ENCODE peak calls at places on chromosomes 4 and X, in nine cellular contexts. B is transverse colon; Y is right cardiac atrium; L is aorta; V is colonic mucosa; C is CD8-positive, alpha-beta memory T cell; H is astrocyte; M is mesendoderm; G is iPS DF 6.9. E is an unnamed sample. For H3K4me1, the result is how much of the 10 kb centered on the place peaks cover.

GRCh38 chr4:7138223-7139166 is 53.8 kb upstream of the SORCS2 start:
- DNase-seq in B (no peak), Y (no peak), L (no peak), V (no peak), C (no peak), H (no peak), M (no peak), G (no peak), E (no peak)

GRCh38 chrX:78747471-78747870 is at the start of gene LPAR4:
- DNase-seq in B (no peak), Y (peak), L (peak), V (no peak), C (no peak), H (peak), M (peak), G (peak), E (peak)

GRCh38 chr4:48483006-48483776 is at the start of gene SLC10A4:
- DNase-seq in B (no peak), Y (no peak), L (no peak), V (no peak), C (no peak), H (no peak), M (peak), G (no peak), E (peak)

GRCh38 chr4:132642196-132642817 is 506.8 kb upstream of the PCDH10 start:
- DNase-seq in B (no peak), Y (no peak), L (no peak), V (no peak), C (no peak), H (peak), M (peak), G (peak), E (peak)

GRCh38 chr4:14853186-14853946 is 148.9 kb upstream of the CPEB2 start:
- DNase-seq in B (no peak), Y (no peak), L (no peak), V (no peak), C (no peak), H (peak), M (peak), G (no peak), E (no peak)

GRCh38 chr4:108852691-108853090 is 89.8 kb upstream of the ETNPPL start:
- DNase-seq in B (no peak), Y (no peak), L (no peak), V (no peak), C (no peak), H (no peak), M (no peak), G (no peak), E (no peak)

GRCh38 chr4:166121897-166122296 is 248.9 kb downstream of the TLL1 start:
- DNase-seq in B (no peak), Y (no peak), L (no peak), V (no peak), C (no peak), H (no peak), M (peak), G (no peak), E (no peak)

GRCh38 chr4:103019319-103020124 is at the start of gene SLC9B1:
- DNase-seq in B (peak), Y (peak), L (peak), V (peak), C (peak), H (peak), M (peak), G (peak), E (peak)

DNA sequence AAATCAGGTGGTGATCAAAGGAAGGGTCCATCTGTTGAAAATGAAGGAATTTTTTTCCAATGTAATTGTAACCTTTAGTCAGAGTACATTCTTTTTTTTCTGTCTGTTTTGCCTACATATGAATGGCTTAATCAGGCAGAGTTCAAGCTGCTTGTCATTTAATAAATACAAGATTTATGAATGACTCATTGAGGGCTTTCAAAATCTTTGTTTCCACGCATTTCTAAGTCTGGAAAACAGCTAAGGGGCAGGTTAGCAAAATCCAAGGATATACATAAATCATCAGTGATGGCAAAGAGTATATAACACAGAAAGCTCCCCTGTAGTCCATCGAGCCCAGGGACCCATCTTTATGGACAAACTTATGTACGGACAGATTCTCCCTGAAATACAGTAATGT is 1.8 kb downstream of the CA5B start:
- DNase-seq in B (no peak), Y (no peak), L (no peak), V (no peak), C (no peak), H (no peak), M (no peak), G (no peak), E (no peak)
- H3K4me1 ChIP-seq in B (under half), Y (under half), L (under half), V (under half), C (under half), H (under half), M (under half), G (under half), E (under half)

DNA sequence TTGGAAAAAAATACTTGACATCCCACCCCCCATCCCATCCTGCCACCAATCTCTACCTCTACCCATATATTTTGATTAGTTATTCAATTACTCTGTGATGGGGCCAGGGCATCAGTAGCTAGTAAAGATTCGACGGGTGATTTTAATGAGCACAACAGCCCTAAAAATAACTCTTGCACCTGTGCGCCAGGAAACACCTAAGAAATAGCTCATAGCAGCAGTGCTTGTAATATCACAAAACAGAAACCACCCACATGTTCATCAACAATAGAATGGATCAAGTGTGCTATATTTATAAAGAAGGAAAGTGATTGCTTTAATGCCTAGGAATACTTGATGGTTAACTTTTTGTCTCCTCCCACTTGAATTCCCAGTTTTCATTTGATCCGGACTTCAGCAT is 225.6 kb upstream of the LCORL start:
- DNase-seq in B (no peak), Y (no peak), L (no peak), V (no peak), C (no peak), H (no peak), M (no peak), G (no peak), E (no peak)
- H3K4me1 ChIP-seq in B (under half), Y (under half), L (under half), V (under half), C (under half), H (under half), M (under half), G (under half), E (under half)

DNA sequence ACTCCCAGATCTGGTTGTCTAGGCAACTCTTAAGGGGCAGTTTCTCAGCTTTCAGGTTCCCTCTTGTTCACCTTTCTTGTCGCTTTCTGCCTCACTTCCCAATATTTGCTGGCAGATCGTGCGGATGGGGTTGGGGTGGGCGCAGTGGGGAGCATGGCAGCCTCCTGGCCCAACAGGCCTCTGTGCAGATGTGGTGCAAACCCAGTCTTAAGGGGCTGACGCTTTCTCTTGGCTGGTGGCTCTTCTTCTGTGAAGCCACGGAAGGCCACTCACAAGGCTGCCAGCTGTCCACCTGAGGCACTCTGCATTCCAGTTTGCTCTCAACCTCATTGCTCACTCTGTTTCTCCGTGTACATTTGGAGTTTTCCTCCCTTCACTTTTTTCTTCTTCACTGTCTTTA is 61.7 kb downstream of the NBDY start:
- DNase-seq in B (peak), Y (no peak), L (no peak), V (peak), C (no peak), H (no peak), M (no peak), G (no peak), E (no peak)
- H3K4me1 ChIP-seq in B (under half), Y (under half), L (under half), V (under half), C (under half), H (under half), M (under half), G (under half), E (under half)

GRCh38 chr4:184349283-184350039 is 124.9 kb downstream of the IRF2 start:
- DNase-seq in B (peak), Y (no peak), L (no peak), V (peak), C (no peak), H (no peak), M (no peak), G (no peak), E (no peak)
- H3K4me1 ChIP-seq in B (under half), Y (under half), L (under half), V (under half), C (under half), H (under half), M (under half), G (under half), E (under half)

GRCh38 chr4:168852387-168852786 is 157.7 kb downstream of the CBR4 start:
- DNase-seq in B (no peak), Y (no peak), L (no peak), V (no peak), C (no peak), H (no peak), M (no peak), G (no peak), E (no peak)

GRCh38 chr4:168848977-168849687 is 160.9 kb downstream of the CBR4 start:
- DNase-seq in B (no peak), Y (no peak), L (no peak), V (no peak), C (no peak), H (peak), M (peak), G (no peak), E (peak)

GRCh38 chr4:168848112-168848511 is 161.9 kb downstream of the CBR4 start:
- DNase-seq in B (no peak), Y (no peak), L (no peak), V (no peak), C (no peak), H (no peak), M (no peak), G (no peak), E (no peak)

GRCh38 chr4:168852933-168853713 is 156.9 kb downstream of the CBR4 start:
- DNase-seq in B (no peak), Y (no peak), L (no peak), V (no peak), C (no peak), H (no peak), M (no peak), G (no peak), E (no peak)

DNA sequence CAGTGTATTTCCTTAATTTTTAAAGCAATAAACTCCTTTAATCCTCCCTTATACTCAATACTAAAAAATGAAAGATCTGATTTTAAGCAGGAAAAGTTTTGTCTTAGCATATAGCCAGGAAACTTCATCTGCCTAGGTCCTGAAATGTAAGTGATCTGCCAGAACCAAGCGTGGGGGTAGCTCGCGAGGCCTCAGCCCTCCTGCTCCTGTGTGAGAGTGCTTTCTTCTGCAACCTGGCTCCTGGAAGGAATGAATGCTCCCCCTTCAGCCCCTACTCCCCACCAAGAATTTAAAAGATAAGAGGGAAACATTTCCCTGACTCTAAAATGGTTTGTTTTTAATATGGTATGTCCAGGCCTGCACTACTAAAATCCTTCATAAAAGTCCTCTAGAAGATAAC is 160.0 kb downstream of the CBR4 start:
- DNase-seq in B (no peak), Y (no peak), L (no peak), V (no peak), C (no peak), H (no peak), M (peak), G (no peak), E (no peak)
- H3K4me1 ChIP-seq in B (under half), Y (under half), L (under half), V (under half), C (under half), H (under half), M (under half), G (under half), E (under half)

GRCh38 chr4:159177265-159178146 is 74.6 kb downstream of the RAPGEF2 start:
- DNase-seq in B (no peak), Y (no peak), L (no peak), V (no peak), C (no peak), H (no peak), M (no peak), G (no peak), E (no peak)
- H3K4me1 ChIP-seq in B (under half), Y (under half), L (under half), V (under half), C (under half), H (under half), M (under half), G (under half), E (under half)

GRCh38 chr4:153532227-153532626 is 66.1 kb downstream of the TMEM131L start:
- DNase-seq in B (no peak), Y (no peak), L (no peak), V (no peak), C (no peak), H (no peak), M (no peak), G (no peak), E (no peak)

GRCh38 chr4:153529646-153530045 is 63.5 kb downstream of the TMEM131L start:
- DNase-seq in B (no peak), Y (no peak), L (no peak), V (no peak), C (no peak), H (no peak), M (no peak), G (no peak), E (no peak)

GRCh38 chr4:153530284-153530995 is 64.3 kb downstream of the TMEM131L start:
- DNase-seq in B (no peak), Y (no peak), L (no peak), V (peak), C (no peak), H (no peak), M (no peak), G (no peak), E (no peak)

GRCh38 chr4:153532636-153533035 is 66.5 kb downstream of the TMEM131L start:
- DNase-seq in B (no peak), Y (no peak), L (no peak), V (no peak), C (no peak), H (no peak), M (no peak), G (no peak), E (no peak)

GRCh38 chr4:153530996-153531375 is 64.8 kb downstream of the TMEM131L start:
- DNase-seq in B (no peak), Y (no peak), L (no peak), V (no peak), C (no peak), H (no peak), M (no peak), G (no peak), E (no peak)
- H3K4me1 ChIP-seq in B (under half), Y (under half), L (under half), V (under half), C (half or more), H (under half), M (under half), G (under half), E (under half)

GRCh38 chr4:98522062-98522461 is 136.3 kb downstream of the TSPAN5 start:
- DNase-seq in B (no peak), Y (no peak), L (no peak), V (no peak), C (no peak), H (no peak), M (no peak), G (no peak), E (no peak)

GRCh38 chr4:98519268-98519993 is 139.0 kb downstream of the TSPAN5 start:
- DNase-seq in B (no peak), Y (no peak), L (no peak), V (no peak), C (no peak), H (peak), M (no peak), G (no peak), E (no peak)

GRCh38 chr4:98518555-98519267 is 139.7 kb downstream of the TSPAN5 start:
- DNase-seq in B (no peak), Y (no peak), L (no peak), V (no peak), C (no peak), H (no peak), M (peak), G (no peak), E (no peak)

GRCh38 chr4:98522603-98523395 is 135.6 kb downstream of the TSPAN5 start:
- DNase-seq in B (no peak), Y (no peak), L (no peak), V (no peak), C (no peak), H (peak), M (no peak), G (no peak), E (no peak)

GRCh38 chr4:98521486-98521885 is 136.9 kb downstream of the TSPAN5 start:
- DNase-seq in B (no peak), Y (no peak), L (no peak), V (no peak), C (no peak), H (no peak), M (no peak), G (no peak), E (no peak)
- H3K4me1 ChIP-seq in B (under half), Y (under half), L (under half), V (under half), C (under half), H (half or more), M (under half), G (under half), E (under half)

GRCh38 chr4:13546374-13546854 is 2.1 kb upstream of the NKX3-2 start:
- DNase-seq in B (no peak), Y (no peak), L (no peak), V (no peak), C (no peak), H (no peak), M (no peak), G (no peak), E (no peak)

GRCh38 chr4:13543091-13543581 is 1.2 kb downstream of the NKX3-2 start:
- DNase-seq in B (no peak), Y (no peak), L (no peak), V (no peak), C (no peak), H (no peak), M (no peak), G (no peak), E (no peak)

GRCh38 chr4:13543648-13544555 is at the start of gene NKX3-2:
- DNase-seq in B (no peak), Y (no peak), L (no peak), V (no peak), C (no peak), H (no peak), M (no peak), G (no peak), E (no peak)

GRCh38 chr4:13545394-13545808 is 1.1 kb upstream of the NKX3-2 start:
- DNase-seq in B (no peak), Y (no peak), L (no peak), V (no peak), C (no peak), H (no peak), M (no peak), G (no peak), E (no peak)

GRCh38 chr4:13544556-13545393 is 467 bp upstream of the NKX3-2 start:
- DNase-seq in B (peak), Y (peak), L (no peak), V (peak), C (no peak), H (peak), M (peak), G (peak), E (peak)
- H3K4me1 ChIP-seq in B (under half), Y (under half), L (under half), V (under half), C (under half), H (under half), M (under half), G (under half), E (under half)

GRCh38 chr4:1204828-1205591 is 32.6 kb upstream of the SPON2 start:
- DNase-seq in B (peak), Y (peak), L (peak), V (peak), C (no peak), H (no peak), M (no peak), G (no peak), E (no peak)
- H3K4me1 ChIP-seq in B (half or more), Y (under half), L (under half), V (under half), C (half or more), H (under half), M (under half), G (under half), E (under half)

E was measured in NT2/D1.